ENCODE peak calls at places on chromosome 2, in ten cellular contexts. One of them, this sample, is unnamed.

GRCh38 chr2:238796223-238796885 is 51.5 kb upstream of the TWIST2 start:
- DNase-seq in GM23338: no peak
- DNase-seq in K562: no peak
- DNase-seq in Peyer's patch: no peak
- DNase-seq in fibroblast of pulmonary artery: no peak
- DNase-seq in ascending aorta: no peak
- DNase-seq in fibroblast of villous mesenchyme: no peak
- DNase-seq in vagina: no peak
- DNase-seq in right cardiac atrium: no peak
- DNase-seq in transverse colon: no peak
- DNase-seq in this sample: no peak

GRCh38 chr2:234919711-234920110 is 32.1 kb upstream of the SH3BP4 start:
- DNase-seq in GM23338: no peak
- DNase-seq in Peyer's patch: no peak
- DNase-seq in transverse colon: no peak
- DNase-seq in K562: no peak
- DNase-seq in fibroblast of pulmonary artery: no peak
- DNase-seq in right cardiac atrium: no peak
- DNase-seq in ascending aorta: no peak
- DNase-seq in fibroblast of villous mesenchyme: no peak
- DNase-seq in vagina: no peak
- DNase-seq in this sample: no peak

GRCh38 chr2:14722919-14723559 is 90.5 kb downstream of the LRATD1 start:
- DNase-seq in Peyer's patch: no peak
- DNase-seq in fibroblast of villous mesenchyme: no peak
- DNase-seq in vagina: no peak
- DNase-seq in transverse colon: no peak
- DNase-seq in right cardiac atrium: no peak
- DNase-seq in K562: no peak
- DNase-seq in GM23338: no peak
- DNase-seq in ascending aorta: no peak
- DNase-seq in fibroblast of pulmonary artery: no peak
- DNase-seq in this sample: no peak

GRCh38 chr2:126884861-126885481 is 13.7 kb upstream of the TEX51 start:
- DNase-seq in K562: no peak
- DNase-seq in fibroblast of pulmonary artery: no peak
- DNase-seq in GM23338: no peak
- DNase-seq in transverse colon: no peak
- DNase-seq in fibroblast of villous mesenchyme: no peak
- DNase-seq in right cardiac atrium: no peak
- DNase-seq in vagina: no peak
- DNase-seq in Peyer's patch: no peak
- DNase-seq in ascending aorta: no peak
- DNase-seq in this sample: no peak

GRCh38 chr2:26561918-26562810 is 79.0 kb downstream of the CIB4 start:
- DNase-seq in vagina: no peak
- DNase-seq in ascending aorta: peak
- DNase-seq in fibroblast of pulmonary artery: peak
- DNase-seq in transverse colon: peak
- DNase-seq in Peyer's patch: peak
- DNase-seq in GM23338: peak
- DNase-seq in right cardiac atrium: peak
- DNase-seq in K562: peak
- DNase-seq in fibroblast of villous mesenchyme: no peak
- DNase-seq in this sample: peak

GRCh38 chr2:240873098-240873788 is 4.6 kb downstream of the AGXT start:
- DNase-seq in right cardiac atrium: peak
- DNase-seq in fibroblast of villous mesenchyme: no peak
- DNase-seq in Peyer's patch: no peak
- DNase-seq in fibroblast of pulmonary artery: no peak
- DNase-seq in transverse colon: no peak
- DNase-seq in vagina: no peak
- DNase-seq in K562: no peak
- DNase-seq in GM23338: no peak
- DNase-seq in ascending aorta: no peak
- DNase-seq in this sample: no peak

GRCh38 chr2:40032650-40033319 is 253.7 kb upstream of the THUMPD2 start:
- DNase-seq in vagina: no peak
- DNase-seq in fibroblast of pulmonary artery: peak
- DNase-seq in transverse colon: no peak
- DNase-seq in GM23338: no peak
- DNase-seq in Peyer's patch: no peak
- DNase-seq in ascending aorta: no peak
- DNase-seq in fibroblast of villous mesenchyme: peak
- DNase-seq in K562: no peak
- DNase-seq in right cardiac atrium: no peak
- DNase-seq in this sample: no peak

GRCh38 chr2:29723255-29724001 is 198.0 kb downstream of the ALK start:
- DNase-seq in transverse colon: peak
- DNase-seq in right cardiac atrium: no peak
- DNase-seq in GM23338: no peak
- DNase-seq in ascending aorta: no peak
- DNase-seq in K562: no peak
- DNase-seq in fibroblast of villous mesenchyme: no peak
- DNase-seq in vagina: no peak
- DNase-seq in Peyer's patch: no peak
- DNase-seq in fibroblast of pulmonary artery: no peak
- DNase-seq in this sample: no peak

GRCh38 chr2:239275037-239275685 is 125.7 kb downstream of the HDAC4 start:
- DNase-seq in K562: peak
- DNase-seq in GM23338: no peak
- DNase-seq in Peyer's patch: peak
- DNase-seq in vagina: no peak
- DNase-seq in ascending aorta: peak
- DNase-seq in transverse colon: peak
- DNase-seq in fibroblast of pulmonary artery: peak
- DNase-seq in right cardiac atrium: peak
- DNase-seq in fibroblast of villous mesenchyme: peak
- DNase-seq in this sample: peak

GRCh38 chr2:120105360-120105759 is 92.5 kb downstream of the EPB41L5 start:
- DNase-seq in transverse colon: no peak
- DNase-seq in right cardiac atrium: no peak
- DNase-seq in ascending aorta: no peak
- DNase-seq in vagina: no peak
- DNase-seq in GM23338: no peak
- DNase-seq in K562: no peak
- DNase-seq in fibroblast of villous mesenchyme: no peak
- DNase-seq in Peyer's patch: no peak
- DNase-seq in fibroblast of pulmonary artery: no peak
- DNase-seq in this sample: no peak

GRCh38 chr2:207704031-207704430 is 7.4 kb upstream of the CCNYL1 start:
- DNase-seq in GM23338: no peak
- DNase-seq in ascending aorta: no peak
- DNase-seq in transverse colon: no peak
- DNase-seq in vagina: no peak
- DNase-seq in fibroblast of pulmonary artery: no peak
- DNase-seq in Peyer's patch: no peak
- DNase-seq in K562: no peak
- DNase-seq in fibroblast of villous mesenchyme: no peak
- DNase-seq in right cardiac atrium: no peak
- DNase-seq in this sample: no peak

GRCh38 chr2:9013403-9013802 is 9.9 kb upstream of the MBOAT2 start:
- DNase-seq in vagina: no peak
- DNase-seq in ascending aorta: no peak
- DNase-seq in Peyer's patch: no peak
- DNase-seq in fibroblast of pulmonary artery: no peak
- DNase-seq in transverse colon: no peak
- DNase-seq in right cardiac atrium: no peak
- DNase-seq in fibroblast of villous mesenchyme: no peak
- DNase-seq in GM23338: no peak
- DNase-seq in K562: no peak
- DNase-seq in this sample: no peak

GRCh38 chr2:25339791-25340339 is 1.9 kb downstream of the DNMT3A start:
- DNase-seq in GM23338: peak
- DNase-seq in transverse colon: peak
- DNase-seq in vagina: no peak
- DNase-seq in K562: no peak
- DNase-seq in right cardiac atrium: peak
- DNase-seq in fibroblast of villous mesenchyme: no peak
- DNase-seq in fibroblast of pulmonary artery: no peak
- DNase-seq in Peyer's patch: peak
- DNase-seq in ascending aorta: no peak
- DNase-seq in this sample: peak

GRCh38 chr2:25340340-25340886 is 1.3 kb downstream of the DNMT3A start:
- DNase-seq in ascending aorta: no peak
- DNase-seq in GM23338: peak
- DNase-seq in right cardiac atrium: peak
- DNase-seq in fibroblast of pulmonary artery: no peak
- DNase-seq in transverse colon: peak
- DNase-seq in K562: peak
- DNase-seq in vagina: no peak
- DNase-seq in fibroblast of villous mesenchyme: no peak
- DNase-seq in Peyer's patch: no peak
- DNase-seq in this sample: peak

GRCh38 chr2:25341753-25342371 is at the start of gene DNMT3A:
- DNase-seq in fibroblast of pulmonary artery: peak
- DNase-seq in K562: peak
- DNase-seq in Peyer's patch: peak
- DNase-seq in ascending aorta: no peak
- DNase-seq in right cardiac atrium: peak
- DNase-seq in GM23338: peak
- DNase-seq in transverse colon: peak
- DNase-seq in vagina: no peak
- DNase-seq in fibroblast of villous mesenchyme: peak
- DNase-seq in this sample: peak

GRCh38 chr2:25342372-25343186 is 854 bp upstream of the DNMT3A start:
- DNase-seq in right cardiac atrium: peak
- DNase-seq in Peyer's patch: peak
- DNase-seq in K562: peak
- DNase-seq in vagina: no peak
- DNase-seq in fibroblast of pulmonary artery: peak
- DNase-seq in fibroblast of villous mesenchyme: peak
- DNase-seq in ascending aorta: peak
- DNase-seq in GM23338: peak
- DNase-seq in transverse colon: peak
- DNase-seq in this sample: peak

DNA sequence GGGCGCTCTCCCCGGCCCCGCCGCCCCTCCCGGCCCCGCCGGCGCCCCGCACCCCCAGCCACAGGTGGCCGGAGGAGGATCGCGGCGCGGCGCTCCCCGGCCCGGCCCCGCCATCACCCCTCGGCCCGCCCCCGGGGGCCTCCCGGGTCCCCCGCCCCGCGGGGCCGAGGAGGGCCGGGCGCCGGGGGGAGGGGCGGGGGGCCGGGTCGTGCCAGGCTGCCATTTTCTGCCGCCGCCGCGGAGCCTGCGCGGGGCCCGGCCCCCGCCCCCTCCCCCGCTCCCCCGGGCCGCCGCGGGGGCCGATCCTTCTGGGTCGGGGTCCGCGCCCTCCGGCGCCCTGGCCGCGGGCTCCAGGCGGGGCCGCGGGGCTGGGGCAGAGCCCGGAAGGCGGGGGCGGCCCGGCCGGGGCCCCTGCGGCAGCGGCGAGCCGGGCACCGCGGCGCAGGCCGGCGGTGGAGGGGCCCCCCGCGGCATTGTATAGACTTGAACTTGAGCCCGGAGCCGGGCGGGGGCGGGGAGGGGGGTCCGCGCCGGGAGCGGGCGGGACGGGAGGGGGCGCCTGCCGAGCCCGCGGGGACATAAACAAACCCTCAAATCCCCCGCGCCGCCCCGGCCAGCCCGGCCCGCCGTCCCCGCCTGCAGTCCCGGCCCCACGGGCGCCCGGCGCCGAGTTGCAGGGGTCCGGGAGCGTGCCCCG is 546 bp downstream of the DNMT3A start:
- DNase-seq in fibroblast of pulmonary artery: no peak
- DNase-seq in Peyer's patch: no peak
- DNase-seq in GM23338: no peak
- DNase-seq in vagina: no peak
- DNase-seq in right cardiac atrium: peak
- DNase-seq in K562: peak
- DNase-seq in fibroblast of villous mesenchyme: no peak
- DNase-seq in ascending aorta: no peak
- DNase-seq in transverse colon: peak
- DNase-seq in this sample: no peak
- H3K4me3 ChIP-seq in fibroblast of pulmonary artery: peak
- H3K4me3 ChIP-seq in Peyer's patch: peak
- H3K4me3 ChIP-seq in GM23338: peak
- H3K4me3 ChIP-seq in vagina: peak
- H3K4me3 ChIP-seq in right cardiac atrium: peak
- H3K4me3 ChIP-seq in K562: peak
- H3K4me3 ChIP-seq in fibroblast of villous mesenchyme: peak
- H3K4me3 ChIP-seq in ascending aorta: peak
- H3K4me3 ChIP-seq in transverse colon: peak
- H3K4me3 ChIP-seq in this sample: peak

GRCh38 chr2:108377411-108377810 is 343 bp upstream of the SULT1C4 start:
- DNase-seq in ascending aorta: no peak
- DNase-seq in fibroblast of pulmonary artery: peak
- DNase-seq in K562: no peak
- DNase-seq in GM23338: no peak
- DNase-seq in vagina: no peak
- DNase-seq in right cardiac atrium: no peak
- DNase-seq in Peyer's patch: no peak
- DNase-seq in fibroblast of villous mesenchyme: peak
- DNase-seq in transverse colon: no peak
- DNase-seq in this sample: no peak
- H3K4me3 ChIP-seq in ascending aorta: peak
- H3K4me3 ChIP-seq in fibroblast of pulmonary artery: no peak
- H3K4me3 ChIP-seq in K562: no peak
- H3K4me3 ChIP-seq in GM23338: no peak
- H3K4me3 ChIP-seq in vagina: peak
- H3K4me3 ChIP-seq in right cardiac atrium: peak
- H3K4me3 ChIP-seq in Peyer's patch: no peak
- H3K4me3 ChIP-seq in fibroblast of villous mesenchyme: no peak
- H3K4me3 ChIP-seq in transverse colon: peak
- H3K4me3 ChIP-seq in this sample: no peak

DNA sequence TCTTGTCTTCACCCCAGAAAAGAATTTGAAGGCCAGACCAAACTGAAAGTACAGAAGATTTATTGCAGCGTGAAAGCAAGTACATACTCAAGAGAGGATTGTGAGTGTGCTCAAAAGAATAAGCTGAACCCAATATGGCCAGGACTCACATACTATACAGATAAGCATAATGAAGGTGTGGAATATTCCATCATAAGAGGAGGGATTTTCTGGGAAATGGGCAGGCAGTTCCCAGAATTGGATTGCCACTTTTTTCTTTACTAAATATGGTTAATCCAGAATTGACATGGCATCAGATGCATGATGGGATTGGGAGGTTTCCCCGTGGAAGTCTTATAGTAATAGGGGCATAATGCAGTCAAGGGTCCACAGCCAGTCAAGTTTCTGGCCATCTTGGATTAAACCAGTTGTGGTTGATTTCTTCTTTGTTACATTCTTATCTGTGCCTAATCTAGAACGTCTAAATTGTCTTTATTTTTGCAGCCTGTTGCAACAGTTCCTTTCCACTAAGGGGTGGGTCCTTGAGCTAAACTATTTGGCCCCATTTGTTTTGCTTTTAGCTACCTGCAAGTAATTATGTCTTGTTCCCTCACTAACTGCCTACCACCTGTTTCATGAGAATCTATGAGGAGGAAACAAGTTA is 9.0 kb downstream of the SP140L start:
- DNase-seq in vagina: no peak
- DNase-seq in ascending aorta: no peak
- DNase-seq in right cardiac atrium: no peak
- DNase-seq in fibroblast of pulmonary artery: no peak
- DNase-seq in fibroblast of villous mesenchyme: no peak
- DNase-seq in GM23338: no peak
- DNase-seq in K562: peak
- DNase-seq in Peyer's patch: no peak
- DNase-seq in transverse colon: no peak
- DNase-seq in this sample: no peak
- H3K4me3 ChIP-seq in vagina: no peak
- H3K4me3 ChIP-seq in ascending aorta: no peak
- H3K4me3 ChIP-seq in right cardiac atrium: no peak
- H3K4me3 ChIP-seq in fibroblast of pulmonary artery: no peak
- H3K4me3 ChIP-seq in fibroblast of villous mesenchyme: no peak
- H3K4me3 ChIP-seq in GM23338: no peak
- H3K4me3 ChIP-seq in K562: no peak
- H3K4me3 ChIP-seq in Peyer's patch: no peak
- H3K4me3 ChIP-seq in transverse colon: no peak
- H3K4me3 ChIP-seq in this sample: no peak

GRCh38 chr2:169572189-169572588 is 1.5 kb downstream of the FASTKD1 start:
- DNase-seq in Peyer's patch: no peak
- DNase-seq in vagina: no peak
- DNase-seq in transverse colon: no peak
- DNase-seq in fibroblast of pulmonary artery: no peak
- DNase-seq in ascending aorta: no peak
- DNase-seq in right cardiac atrium: no peak
- DNase-seq in GM23338: no peak
- DNase-seq in fibroblast of villous mesenchyme: no peak
- DNase-seq in K562: no peak
- DNase-seq in this sample: no peak
- H3K4me3 ChIP-seq in Peyer's patch: no peak
- H3K4me3 ChIP-seq in vagina: no peak
- H3K4me3 ChIP-seq in transverse colon: peak
- H3K4me3 ChIP-seq in fibroblast of pulmonary artery: no peak
- H3K4me3 ChIP-seq in ascending aorta: no peak
- H3K4me3 ChIP-seq in right cardiac atrium: no peak
- H3K4me3 ChIP-seq in GM23338: peak
- H3K4me3 ChIP-seq in fibroblast of villous mesenchyme: no peak
- H3K4me3 ChIP-seq in K562: peak
- H3K4me3 ChIP-seq in this sample: no peak